ENCODE peak calls at places on chromosome 21, in six cellular contexts. O is COLO829; Y is EL; R is stimulated activated naive CD4-positive, alpha-beta T cell; N is stimulated activated CD4-positive, alpha-beta T cell treated with anti-CD3 and anti-CD28 coated beads, Interleukin-1b, Interleukin-23, amount 100 ng/mL, for 1 hour; S is activated gamma-delta T cell treated with Interleukin-2 at 50 U/mL for 16 hours. M is an unnamed sample.

GRCh38 chr21:38716942-38717341 is 88.8 kb upstream of the ETS2 start:
- DNase-seq in S (no peak), N (no peak), O (peak; percentile 26), Y (peak; percentile 26), R (no peak), M (no peak)

GRCh38 chr21:43865471-43866181 is 603 bp downstream of the AGPAT3 start:
- DNase-seq in S (peak; percentile 41), Y (peak; percentile 46), N (no peak), R (peak; percentile 55), O (no peak), M (peak; percentile 55)

GRCh38 chr21:33157303-33157702 is 72.4 kb upstream of the IFNAR2 start:
- DNase-seq in N (no peak), R (no peak), S (no peak), O (no peak), Y (no peak), M (no peak)

GRCh38 chr21:43659136-43660000 is at the start of the genes HSF2BP and RRP1B:
- DNase-seq in Y (peak; percentile 82), O (peak; percentile 71), S (peak; percentile 68), N (peak; percentile 36), R (peak; percentile 83), M (peak; percentile 77)

GRCh38 chr21:17640821-17641220 is 28.1 kb upstream of the BTG3 start:
- DNase-seq in Y (no peak), N (no peak), R (no peak), S (no peak), O (no peak), M (no peak)

GRCh38 chr21:17461014-17461413 is 51.8 kb upstream of the CXADR start:
- DNase-seq in O (peak; percentile 75), R (no peak), Y (peak; percentile 54), S (no peak), N (no peak), M (no peak)

GRCh38 chr21:46154955-46155513 is 345 bp downstream of the FTCD start:
- DNase-seq in R (no peak), Y (no peak), N (no peak), O (no peak), S (no peak), M (no peak)

GRCh38 chr21:26797878-26798456 is 47.2 kb downstream of the ADAMTS1 start:
- DNase-seq in N (no peak), S (no peak), R (no peak), Y (no peak), O (no peak), M (no peak)

GRCh38 chr21:35627462-35627861 is 432.9 kb downstream of the SETD4 start:
- DNase-seq in S (no peak), R (no peak), O (no peak), Y (no peak), N (no peak), M (no peak)

GRCh38 chr21:33020558-33021100 is 5.1 kb upstream of the OLIG2 start:
- DNase-seq in R (no peak), Y (no peak), O (no peak), N (no peak), S (no peak), M (no peak)

GRCh38 chr21:31308584-31308983 is 35.5 kb downstream of the TIAM1 start:
- DNase-seq in R (no peak), Y (no peak), S (no peak), N (no peak), O (no peak), M (no peak)

GRCh38 chr21:37868896-37869295 is 47.4 kb downstream of the KCNJ6 start:
- DNase-seq in N (no peak), Y (peak; percentile 87), O (no peak), S (no peak), R (no peak), M (no peak)

GRCh38 chr21:30605968-30606367 is 5.1 kb downstream of the KRTAP22-1 start:
- DNase-seq in S (no peak), O (no peak), R (no peak), N (no peak), Y (no peak), M (no peak)

GRCh38 chr21:29697555-29698193 is 242.1 kb downstream of the GRIK1 start:
- DNase-seq in S (no peak), R (no peak), N (no peak), O (no peak), Y (no peak), M (no peak)

GRCh38 chr21:41361786-41362604 is at the start of gene MX2:
- DNase-seq in R (peak; percentile 95), S (peak; percentile 69), Y (peak; percentile 94), O (no peak), N (peak; percentile 57), M (peak; percentile 89)

GRCh38 chr21:46441961-46442498 is 16.7 kb upstream of the DIP2A start:
- DNase-seq in R (no peak), Y (no peak), N (no peak), S (no peak), O (no peak), M (no peak)

GRCh38 chr21:28142692-28143091 is 850.0 kb downstream of the LTN1 start:
- DNase-seq in O (no peak), S (no peak), R (no peak), N (no peak), Y (peak; percentile 81), M (no peak)

GRCh38 chr21:16117331-16117730 is 387.5 kb downstream of the USP25 start:
- DNase-seq in N (no peak), O (no peak), S (no peak), R (no peak), Y (peak; percentile 35), M (no peak)

GRCh38 chr21:37845535-37845934 is 70.7 kb downstream of the KCNJ6 start:
- DNase-seq in S (no peak), N (no peak), R (no peak), Y (no peak), O (no peak), M (no peak)

GRCh38 chr21:38811257-38811656 is 5.5 kb downstream of the ETS2 start:
- DNase-seq in Y (peak; percentile 97), S (no peak), O (no peak), R (no peak), N (no peak), M (no peak)

GRCh38 chr21:25831300-25831699 is 96.5 kb downstream of the GABPA start:
- DNase-seq in Y (peak; percentile 18), S (no peak), R (no peak), N (no peak), O (no peak), M (no peak)

GRCh38 chr21:41707231-41707988 is 59.4 kb downstream of the RIPK4 start:
- DNase-seq in O (no peak), S (no peak), R (no peak), Y (no peak), N (no peak), M (no peak)

GRCh38 chr21:36883532-36884486 is 82.7 kb downstream of the HLCS start:
- DNase-seq in Y (no peak), N (no peak), S (no peak), R (no peak), O (no peak), M (no peak)

GRCh38 chr21:42508371-42508770 is 5.3 kb upstream of the SLC37A1 start:
- DNase-seq in O (no peak), S (no peak), R (no peak), Y (no peak), N (no peak), M (no peak)

GRCh38 chr21:29092102-29092959 is 18.9 kb upstream of the CCT8 start:
- DNase-seq in R (no peak), N (no peak), O (no peak), Y (peak; percentile 58), S (no peak), M (no peak)

GRCh38 chr21:26072891-26073615 is 97.5 kb downstream of the APP start:
- DNase-seq in R (no peak), O (no peak), N (no peak), Y (peak; percentile 79), S (no peak), M (no peak)

GRCh38 chr21:35354078-35354477 is 305.0 kb upstream of the RUNX1 start:
- DNase-seq in O (no peak), R (no peak), Y (no peak), S (no peak), N (no peak), M (no peak)

GRCh38 chr21:16418663-16419062 is 688.9 kb downstream of the USP25 start:
- DNase-seq in N (no peak), S (no peak), Y (no peak), O (no peak), R (no peak), M (no peak)

GRCh38 chr21:29302340-29302991 is 3.7 kb downstream of the BACH1 start:
- DNase-seq in R (no peak), N (no peak), O (no peak), S (no peak), Y (peak; percentile 27), M (no peak)

GRCh38 chr21:38869946-38870345 is 64.2 kb downstream of the ETS2 start:
- DNase-seq in N (no peak), S (no peak), R (no peak), O (no peak), Y (no peak), M (no peak)

GRCh38 chr21:26117972-26118367 is 52.6 kb downstream of the APP start:
- DNase-seq in S (no peak), R (no peak), Y (no peak), O (peak; percentile 42), N (no peak), M (no peak)

GRCh38 chr21:44296916-44297315 is 2.9 kb upstream of the PFKL start:
- DNase-seq in S (no peak), N (no peak), R (no peak), O (no peak), Y (no peak), M (no peak)

GRCh38 chr21:42102063-42102462 is 30.9 kb downstream of the UMODL1 start:
- DNase-seq in O (no peak), S (no peak), R (no peak), N (no peak), Y (no peak), M (no peak)

GRCh38 chr21:38223893-38224540 is 32.8 kb upstream of the KCNJ15 start:
- DNase-seq in N (no peak), O (no peak), R (no peak), Y (no peak), S (no peak), M (no peak)

GRCh38 chr21:46667735-46668380 is 32.4 kb downstream of the PRMT2 start:
- DNase-seq in N (no peak), Y (peak; percentile 59), R (peak; percentile 18), O (no peak), S (no peak), M (no peak)

GRCh38 chr21:39125752-39126485 is 57.3 kb downstream of the PSMG1 start:
- DNase-seq in O (peak; percentile 66), S (no peak), N (no peak), R (no peak), Y (peak; percentile 67), M (no peak)

GRCh38 chr21:46098303-46099141 is 610 bp downstream of the COL6A2 start:
- DNase-seq in Y (peak; percentile 33), O (no peak), S (no peak), N (no peak), R (peak; percentile 24), M (no peak)

GRCh38 chr21:36509966-36510742 is 30.2 kb upstream of the CLDN14 start:
- DNase-seq in N (no peak), Y (no peak), R (no peak), S (no peak), O (no peak), M (no peak)